ENCODE peak calls at places on chromosomes 12 and 14, in six cellular contexts. T is cerebellar cortex; V is activated CD4-positive, alpha-beta memory T cell treated with anti-CD3 and anti-CD28 coated beads for 36 hours; F is stimulated activated CD4-positive, alpha-beta T cell treated with anti-CD3 and anti-CD28 coated beads, Interleukin-15, amount 100 ng/mL, for 24 hours; M is psoas muscle; H is right atrium auricular region. N is an unnamed sample.

GRCh38 chr12:48817957-48818830 is at the start of gene CACNB3:
- DNase-seq in T (peak; percentile 69), V (peak; percentile 87), F (peak; percentile 87), M (peak; percentile 81), H (peak; percentile 71), N (peak; percentile 84)

GRCh38 chr14:20548414-20549158 is 12.3 kb downstream of the RNASE9 start:
- DNase-seq in T (no peak), V (no peak), F (no peak), M (no peak), H (no peak), N (no peak)

GRCh38 chr12:3061858-3062215 is 15.3 kb upstream of the TSPAN9 start:
- DNase-seq in T (no peak), V (no peak), F (no peak), M (no peak), H (no peak), N (no peak)

GRCh38 chr14:20986811-20987210 is 3.0 kb upstream of the METTL17 start:
- DNase-seq in T (no peak), V (no peak), F (no peak), M (no peak), H (peak; percentile 64), N (no peak)

GRCh38 chr12:106767954-106768501 is 6.5 kb upstream of the RIC8B start:
- DNase-seq in T (peak; percentile 81), V (no peak), F (no peak), M (no peak), H (no peak), N (no peak)

GRCh38 chr12:8475508-8475907 is 19.7 kb downstream of the CLEC6A start:
- DNase-seq in T (no peak), V (no peak), F (no peak), M (no peak), H (no peak), N (no peak)

GRCh38 chr12:108930155-108930554 is 50.3 kb downstream of the DAO start:
- DNase-seq in T (peak; percentile 35), V (no peak), F (no peak), M (no peak), H (no peak), N (no peak)

GRCh38 chr14:69260979-69261605 is 1.1 kb downstream of the GALNT16 start:
- DNase-seq in T (no peak), V (peak; percentile 67), F (peak; percentile 69), M (peak; percentile 67), H (no peak), N (no peak)

GRCh38 chr12:26198742-26199141 is 3.4 kb downstream of the SSPN start:
- DNase-seq in T (no peak), V (no peak), F (no peak), M (peak; percentile 69), H (peak; percentile 81), N (peak; percentile 81)

GRCh38 chr12:128920468-128920867 is 67.2 kb downstream of the GLT1D1 start:
- DNase-seq in T (no peak), V (no peak), F (no peak), M (no peak), H (peak; percentile 67), N (no peak)

GRCh38 chr14:59424707-59425106 is 40.5 kb downstream of the GPR135 start:
- DNase-seq in T (no peak), V (no peak), F (no peak), M (peak; percentile 80), H (no peak), N (no peak)

GRCh38 chr14:33990790-33991189 is 39.9 kb upstream of the EGLN3 start:
- DNase-seq in T (no peak), V (no peak), F (no peak), M (no peak), H (no peak), N (no peak)

GRCh38 chr12:53995311-53996187 is 4.4 kb upstream of the HOXC9 start:
- DNase-seq in T (peak; percentile 63), V (peak; percentile 44), F (peak; percentile 45), M (peak; percentile 94), H (no peak), N (no peak)

GRCh38 chr14:34931206-34931605 is 51.6 kb upstream of the SRP54 start:
- DNase-seq in T (no peak), V (peak; percentile 50), F (peak; percentile 22), M (no peak), H (no peak), N (no peak)

GRCh38 chr14:45891417-45892080 is 638.5 kb upstream of the MIS18BP1 start:
- DNase-seq in T (no peak), V (no peak), F (no peak), M (no peak), H (no peak), N (no peak)

GRCh38 chr12:108734200-108734906 is 3.0 kb upstream of the CORO1C start:
- DNase-seq in T (peak; percentile 42), V (peak; percentile 53), F (peak; percentile 15), M (no peak), H (no peak), N (no peak)

GRCh38 chr12:49698619-49699545 is 8.3 kb downstream of the FMNL3 start:
- DNase-seq in T (no peak), V (peak; percentile 69), F (peak; percentile 65), M (peak; percentile 64), H (peak; percentile 74), N (peak; percentile 85)

GRCh38 chr14:101821528-101821927 is 60.0 kb downstream of the PPP2R5C start:
- DNase-seq in T (no peak), V (peak; percentile 73), F (no peak), M (no peak), H (no peak), N (no peak)

GRCh38 chr14:24338843-24339242 is 948 bp downstream of the RIPK3 start:
- DNase-seq in T (no peak), V (no peak), F (no peak), M (no peak), H (no peak), N (no peak)

GRCh38 chr12:121713257-121714155 is 954 bp downstream of the TMEM120B start:
- DNase-seq in T (peak; percentile 37), V (peak; percentile 12), F (no peak), M (peak; percentile 66), H (no peak), N (no peak)

GRCh38 chr14:60656755-60657608 is 7.7 kb upstream of the SIX1 start:
- DNase-seq in T (no peak), V (peak; percentile 36), F (peak; percentile 47), M (peak; percentile 88), H (no peak), N (no peak)

GRCh38 chr14:22567437-22567836 is 21.6 kb downstream of the DAD1 start:
- DNase-seq in T (no peak), V (peak; percentile 29), F (no peak), M (no peak), H (no peak), N (no peak)

GRCh38 chr14:86541969-86542368 is 1012.0 kb downstream of the FLRT2 start:
- DNase-seq in T (no peak), V (no peak), F (no peak), M (no peak), H (no peak), N (no peak)

GRCh38 chr12:98737327-98737722 is 92.2 kb downstream of the APAF1 start:
- DNase-seq in T (no peak), V (no peak), F (no peak), M (no peak), H (no peak), N (no peak)

GRCh38 chr12:27095346-27095745 is 13.0 kb upstream of the C12orf71 start:
- DNase-seq in T (no peak), V (no peak), F (no peak), M (no peak), H (no peak), N (no peak)

GRCh38 chr12:2345902-2346301 is 293.1 kb downstream of the CACNA1C start:
- DNase-seq in T (no peak), V (no peak), F (no peak), M (no peak), H (no peak), N (peak; percentile 35)

GRCh38 chr12:27635349-27635972 is 60.8 kb upstream of the REP15 start:
- DNase-seq in T (peak; percentile 26), V (no peak), F (no peak), M (no peak), H (no peak), N (no peak)

GRCh38 chr12:57381693-57382220 is 49.1 kb downstream of the R3HDM2 start:
- DNase-seq in T (no peak), V (no peak), F (no peak), M (no peak), H (no peak), N (no peak)

GRCh38 chr12:67531051-67531450 is 117.5 kb upstream of the DYRK2 start:
- DNase-seq in T (no peak), V (no peak), F (no peak), M (no peak), H (no peak), N (no peak)

GRCh38 chr14:93346926-93347721 is at the start of gene COX8C:
- DNase-seq in T (no peak), V (no peak), F (no peak), M (no peak), H (no peak), N (no peak)

GRCh38 chr12:119593578-119594398 is at the start of gene TMEM233:
- DNase-seq in T (no peak), V (no peak), F (no peak), M (peak; percentile 94), H (no peak), N (no peak)

GRCh38 chr14:61444215-61444768 is 122.9 kb downstream of the PRKCH start:
- DNase-seq in T (no peak), V (peak; percentile 88), F (peak; percentile 77), M (no peak), H (no peak), N (no peak)

GRCh38 chr12:15256760-15257159 is 35.5 kb upstream of the RERG start:
- DNase-seq in T (no peak), V (no peak), F (no peak), M (peak; percentile 50), H (peak; percentile 66), N (no peak)

GRCh38 chr12:104998423-104999346 is 12.6 kb downstream of the NOPCHAP1 start:
- DNase-seq in T (no peak), V (no peak), F (no peak), M (no peak), H (no peak), N (no peak)

GRCh38 chr14:105739331-105740102 is 213.1 kb downstream of the TMEM121 start:
- DNase-seq in T (no peak), V (no peak), F (no peak), M (peak; percentile 28), H (no peak), N (no peak)

GRCh38 chr12:54294152-54294913 is 6.5 kb downstream of the NFE2 start:
- DNase-seq in T (no peak), V (peak; percentile 79), F (peak; percentile 67), M (peak; percentile 82), H (no peak), N (no peak)

GRCh38 chr12:105676694-105677093 is 346.2 kb downstream of the C12orf75 start:
- DNase-seq in T (no peak), V (no peak), F (no peak), M (peak; percentile 52), H (no peak), N (no peak)

GRCh38 chr12:62856454-62856853 is 78.5 kb downstream of the PPM1H start:
- DNase-seq in T (no peak), V (no peak), F (no peak), M (no peak), H (no peak), N (no peak)

GRCh38 chr14:69796797-69797500 is at the start of gene SLC10A1:
- DNase-seq in T (no peak), V (no peak), F (no peak), M (no peak), H (no peak), N (no peak)